ENCODE peak calls at places on chromosomes 11 and 22, in five cellular contexts. B is suprapubic skin; R is stimulated activated CD4-positive, alpha-beta T cell treated with anti-CD3 and anti-CD28 coated beads, TNF-alpha, amount 100 ng/mL, for 1 hour; Y is pancreas; C is omental fat pad. V is an unnamed sample.

GRCh38 chr22:49873228-49873940 is 19.7 kb downstream of the ZBED4 start:
- DNase-seq in B (no peak), R (no peak), Y (no peak), C (no peak), V (no peak)

GRCh38 chr11:15288801-15289342 is 174.1 kb downstream of the INSC start:
- DNase-seq in B (no peak), R (no peak), Y (no peak), C (no peak), V (no peak)

GRCh38 chr11:118715837-118716260 is 36.4 kb upstream of the TREH start:
- DNase-seq in B (no peak), R (no peak), Y (no peak), C (no peak), V (no peak)

GRCh38 chr11:70456921-70457532 is 58.7 kb downstream of the CTTN start:
- DNase-seq in B (no peak), R (no peak), Y (no peak), C (no peak), V (no peak)

GRCh38 chr22:24841261-24841660 is 35.2 kb downstream of the SGSM1 start:
- DNase-seq in B (no peak), R (no peak), Y (no peak), C (no peak), V (no peak)

GRCh38 chr22:30186048-30186447 is 60.5 kb downstream of the LIF start:
- DNase-seq in B (no peak), R (no peak), Y (no peak), C (no peak), V (no peak)

GRCh38 chr11:15843309-15843857 is 513.0 kb downstream of the SOX6 start:
- DNase-seq in B (no peak), R (no peak), Y (peak; percentile 15), C (no peak), V (no peak)

GRCh38 chr22:19016081-19016480 is 80.0 kb upstream of the PRODH start:
- DNase-seq in B (no peak), R (no peak), Y (no peak), C (no peak), V (no peak)

GRCh38 chr11:69509381-69509780 is 27.9 kb downstream of the LINC01488 start:
- DNase-seq in B (no peak), R (no peak), Y (no peak), C (no peak), V (no peak)

GRCh38 chr11:103812680-103813079 is 223.8 kb upstream of the DDI1 start:
- DNase-seq in B (no peak), R (no peak), Y (no peak), C (no peak), V (no peak)

GRCh38 chr22:46996595-46997310 is 234.3 kb downstream of the TBC1D22A start:
- DNase-seq in B (no peak), R (no peak), Y (peak; percentile 60), C (no peak), V (no peak)

GRCh38 chr11:83694191-83694905 is 408.2 kb upstream of the CCDC90B start:
- DNase-seq in B (no peak), R (no peak), Y (no peak), C (no peak), V (no peak)

V was measured in skeletal muscle cell.